ENCODE peak calls at places on chromosomes 2 and 18, in six cellular contexts. A is MV-4-11, T is NCI-H345, Y is mucosa of gallbladder, X is Caki2, G is hepatocyte. R is an unnamed sample.

GRCh38 chr2:101524811-101525430 is 50.0 kb upstream of the RFX8 start:
- DNase-seq in A (peak), T (no peak), Y (peak), X (no peak), G (no peak), R (no peak)

GRCh38 chr18:39667905-39668304 is 2102.3 kb upstream of the CELF4 start:
- DNase-seq in A (no peak), T (no peak), Y (no peak), X (no peak), G (no peak), R (no peak)

GRCh38 chr18:433960-434359 is 66.5 kb downstream of the COLEC12 start:
- DNase-seq in A (no peak), T (no peak), Y (no peak), X (no peak), G (no peak), R (no peak)

GRCh38 chr2:23760746-23761145 is 166.2 kb downstream of the ATAD2B start:
- DNase-seq in A (no peak), T (peak), Y (no peak), X (peak), G (peak), R (peak)

GRCh38 chr2:150495993-150496627 is 8.6 kb upstream of the RND3 start:
- DNase-seq in A (peak), T (no peak), Y (no peak), X (no peak), G (no peak), R (no peak)

GRCh38 chr2:28296243-28296642 is 96.4 kb upstream of the FOSL2 start:
- DNase-seq in A (no peak), T (no peak), Y (no peak), X (peak), G (no peak), R (no peak)

GRCh38 chr2:127043367-127044164 is 63.4 kb downstream of the BIN1 start:
- DNase-seq in A (no peak), T (no peak), Y (no peak), X (no peak), G (no peak), R (peak)

GRCh38 chr2:24521975-24522639 is 31.1 kb downstream of the NCOA1 start:
- DNase-seq in A (no peak), T (no peak), Y (no peak), X (no peak), G (no peak), R (no peak)

GRCh38 chr2:104487381-104487780 is 366.5 kb upstream of the POU3F3 start:
- DNase-seq in A (peak), T (peak), Y (no peak), X (no peak), G (no peak), R (no peak)

GRCh38 chr2:147033046-147033445 is 811.8 kb upstream of the ACVR2A start:
- DNase-seq in A (no peak), T (no peak), Y (no peak), X (no peak), G (no peak), R (no peak)

GRCh38 chr2:151374426-151374825 is 17.0 kb downstream of the TNFAIP6 start:
- DNase-seq in A (no peak), T (no peak), Y (no peak), X (peak), G (no peak), R (no peak)

R was measured in DMS53.